ENCODE peak calls at places on chromosomes 6 and 20, in nine cellular contexts. One of them, this sample, is unnamed.

GRCh38 chr6:30914076-30914853 is at the start of gene VARS2:
- DNase-seq in SK-MEL-5: peak
- DNase-seq in body of pancreas: peak
- DNase-seq in cardiac muscle cell: peak
- DNase-seq in GF-D8: peak
- DNase-seq in hepatocyte: peak
- DNase-seq in smooth muscle cell of the brain vasculature: no peak
- DNase-seq in ovary: peak
- DNase-seq in RCC 7860: peak
- DNase-seq in this sample: peak

GRCh38 chr6:110828396-110828795 is 13.1 kb upstream of the CDK19 start:
- DNase-seq in smooth muscle cell of the brain vasculature: no peak
- DNase-seq in RCC 7860: no peak
- DNase-seq in GF-D8: no peak
- DNase-seq in cardiac muscle cell: no peak
- DNase-seq in body of pancreas: no peak
- DNase-seq in ovary: no peak
- DNase-seq in hepatocyte: no peak
- DNase-seq in SK-MEL-5: no peak
- DNase-seq in this sample: no peak

GRCh38 chr6:168514216-168514615 is 73.2 kb downstream of the SMOC2 start:
- DNase-seq in GF-D8: no peak
- DNase-seq in RCC 7860: no peak
- DNase-seq in cardiac muscle cell: peak
- DNase-seq in body of pancreas: peak
- DNase-seq in SK-MEL-5: peak
- DNase-seq in hepatocyte: peak
- DNase-seq in ovary: peak
- DNase-seq in smooth muscle cell of the brain vasculature: no peak
- DNase-seq in this sample: no peak

GRCh38 chr6:149147939-149148718 is 169.4 kb upstream of the TAB2 start:
- DNase-seq in ovary: no peak
- DNase-seq in RCC 7860: no peak
- DNase-seq in hepatocyte: no peak
- DNase-seq in body of pancreas: no peak
- DNase-seq in cardiac muscle cell: no peak
- DNase-seq in smooth muscle cell of the brain vasculature: no peak
- DNase-seq in SK-MEL-5: no peak
- DNase-seq in GF-D8: no peak
- DNase-seq in this sample: no peak

GRCh38 chr6:107132330-107132954 is 17.1 kb upstream of the BEND3 start:
- DNase-seq in ovary: peak
- DNase-seq in hepatocyte: peak
- DNase-seq in body of pancreas: peak
- DNase-seq in SK-MEL-5: peak
- DNase-seq in RCC 7860: no peak
- DNase-seq in cardiac muscle cell: peak
- DNase-seq in smooth muscle cell of the brain vasculature: no peak
- DNase-seq in GF-D8: no peak
- DNase-seq in this sample: no peak

GRCh38 chr20:45892828-45893500 is 1.8 kb downstream of the CTSA start:
- DNase-seq in hepatocyte: peak
- DNase-seq in RCC 7860: no peak
- DNase-seq in body of pancreas: no peak
- DNase-seq in ovary: peak
- DNase-seq in GF-D8: peak
- DNase-seq in SK-MEL-5: no peak
- DNase-seq in cardiac muscle cell: no peak
- DNase-seq in smooth muscle cell of the brain vasculature: no peak
- DNase-seq in this sample: no peak

GRCh38 chr6:168156742-168157265 is 77.8 kb upstream of the FRMD1 start:
- DNase-seq in ovary: no peak
- DNase-seq in SK-MEL-5: no peak
- DNase-seq in RCC 7860: no peak
- DNase-seq in hepatocyte: no peak
- DNase-seq in body of pancreas: no peak
- DNase-seq in GF-D8: no peak
- DNase-seq in smooth muscle cell of the brain vasculature: no peak
- DNase-seq in cardiac muscle cell: no peak
- DNase-seq in this sample: no peak

GRCh38 chr6:151014404-151015150 is 149.1 kb downstream of the MTHFD1L start:
- DNase-seq in body of pancreas: peak
- DNase-seq in cardiac muscle cell: peak
- DNase-seq in SK-MEL-5: peak
- DNase-seq in RCC 7860: peak
- DNase-seq in smooth muscle cell of the brain vasculature: peak
- DNase-seq in GF-D8: no peak
- DNase-seq in hepatocyte: peak
- DNase-seq in ovary: peak
- DNase-seq in this sample: no peak

GRCh38 chr20:34362502-34363061 is 491 bp upstream of the ITCH start:
- DNase-seq in hepatocyte: no peak
- DNase-seq in cardiac muscle cell: no peak
- DNase-seq in ovary: peak
- DNase-seq in body of pancreas: no peak
- DNase-seq in GF-D8: no peak
- DNase-seq in SK-MEL-5: no peak
- DNase-seq in smooth muscle cell of the brain vasculature: no peak
- DNase-seq in RCC 7860: no peak
- DNase-seq in this sample: no peak

GRCh38 chr20:58481541-58482021 is 33.6 kb downstream of the APCDD1L start:
- DNase-seq in RCC 7860: no peak
- DNase-seq in hepatocyte: peak
- DNase-seq in body of pancreas: no peak
- DNase-seq in GF-D8: no peak
- DNase-seq in SK-MEL-5: peak
- DNase-seq in ovary: no peak
- DNase-seq in smooth muscle cell of the brain vasculature: peak
- DNase-seq in cardiac muscle cell: peak
- DNase-seq in this sample: no peak

GRCh38 chr20:51760905-51761544 is 7.2 kb downstream of the ATP9A start:
- DNase-seq in GF-D8: no peak
- DNase-seq in smooth muscle cell of the brain vasculature: no peak
- DNase-seq in body of pancreas: no peak
- DNase-seq in SK-MEL-5: no peak
- DNase-seq in cardiac muscle cell: peak
- DNase-seq in RCC 7860: no peak
- DNase-seq in ovary: no peak
- DNase-seq in hepatocyte: no peak
- DNase-seq in this sample: no peak

GRCh38 chr20:49775229-49775693 is 37.4 kb upstream of the SLC9A8 start:
- DNase-seq in SK-MEL-5: peak
- DNase-seq in hepatocyte: peak
- DNase-seq in smooth muscle cell of the brain vasculature: peak
- DNase-seq in ovary: peak
- DNase-seq in cardiac muscle cell: peak
- DNase-seq in RCC 7860: peak
- DNase-seq in GF-D8: peak
- DNase-seq in body of pancreas: peak
- DNase-seq in this sample: peak

GRCh38 chr6:47321582-47321981 is 11.9 kb upstream of the TNFRSF21 start:
- DNase-seq in SK-MEL-5: no peak
- DNase-seq in RCC 7860: no peak
- DNase-seq in body of pancreas: no peak
- DNase-seq in ovary: no peak
- DNase-seq in hepatocyte: no peak
- DNase-seq in smooth muscle cell of the brain vasculature: no peak
- DNase-seq in GF-D8: no peak
- DNase-seq in cardiac muscle cell: peak
- DNase-seq in this sample: no peak

GRCh38 chr20:18879262-18879661 is 65.7 kb downstream of the SCP2D1 start:
- DNase-seq in hepatocyte: no peak
- DNase-seq in SK-MEL-5: no peak
- DNase-seq in GF-D8: no peak
- DNase-seq in ovary: no peak
- DNase-seq in smooth muscle cell of the brain vasculature: no peak
- DNase-seq in RCC 7860: peak
- DNase-seq in cardiac muscle cell: no peak
- DNase-seq in body of pancreas: no peak
- DNase-seq in this sample: no peak

GRCh38 chr20:1832634-1833033 is 62.6 kb upstream of the SIRPA start:
- DNase-seq in body of pancreas: no peak
- DNase-seq in cardiac muscle cell: no peak
- DNase-seq in hepatocyte: no peak
- DNase-seq in SK-MEL-5: no peak
- DNase-seq in smooth muscle cell of the brain vasculature: no peak
- DNase-seq in RCC 7860: no peak
- DNase-seq in ovary: no peak
- DNase-seq in GF-D8: no peak
- DNase-seq in this sample: no peak

GRCh38 chr20:60063739-60064138 is 105.5 kb downstream of the CDH26 start:
- DNase-seq in GF-D8: no peak
- DNase-seq in cardiac muscle cell: no peak
- DNase-seq in RCC 7860: no peak
- DNase-seq in ovary: no peak
- DNase-seq in hepatocyte: no peak
- DNase-seq in body of pancreas: no peak
- DNase-seq in smooth muscle cell of the brain vasculature: no peak
- DNase-seq in SK-MEL-5: no peak
- DNase-seq in this sample: no peak

GRCh38 chr6:155695495-155695894 is 239.9 kb upstream of the NOX3 start:
- DNase-seq in GF-D8: no peak
- DNase-seq in smooth muscle cell of the brain vasculature: no peak
- DNase-seq in SK-MEL-5: no peak
- DNase-seq in ovary: no peak
- DNase-seq in cardiac muscle cell: no peak
- DNase-seq in body of pancreas: no peak
- DNase-seq in hepatocyte: no peak
- DNase-seq in RCC 7860: no peak
- DNase-seq in this sample: no peak

GRCh38 chr6:7086488-7086887 is 21.3 kb upstream of the RREB1 start:
- DNase-seq in RCC 7860: no peak
- DNase-seq in cardiac muscle cell: peak
- DNase-seq in GF-D8: peak
- DNase-seq in SK-MEL-5: peak
- DNase-seq in smooth muscle cell of the brain vasculature: no peak
- DNase-seq in body of pancreas: peak
- DNase-seq in ovary: peak
- DNase-seq in hepatocyte: no peak
- DNase-seq in this sample: no peak

GRCh38 chr6:151387581-151387980 is 3.8 kb downstream of the ZBTB2 start:
- DNase-seq in ovary: no peak
- DNase-seq in smooth muscle cell of the brain vasculature: no peak
- DNase-seq in RCC 7860: no peak
- DNase-seq in GF-D8: no peak
- DNase-seq in hepatocyte: no peak
- DNase-seq in cardiac muscle cell: peak
- DNase-seq in SK-MEL-5: no peak
- DNase-seq in body of pancreas: no peak
- DNase-seq in this sample: no peak

GRCh38 chr6:137983269-137983668 is 116.2 kb downstream of the TNFAIP3 start:
- DNase-seq in SK-MEL-5: no peak
- DNase-seq in GF-D8: no peak
- DNase-seq in smooth muscle cell of the brain vasculature: no peak
- DNase-seq in body of pancreas: no peak
- DNase-seq in hepatocyte: no peak
- DNase-seq in ovary: no peak
- DNase-seq in RCC 7860: no peak
- DNase-seq in cardiac muscle cell: no peak
- DNase-seq in this sample: no peak

GRCh38 chr6:6588924-6589696 is 590 bp downstream of the LY86 start:
- DNase-seq in RCC 7860: no peak
- DNase-seq in GF-D8: no peak
- DNase-seq in SK-MEL-5: no peak
- DNase-seq in body of pancreas: no peak
- DNase-seq in cardiac muscle cell: no peak
- DNase-seq in smooth muscle cell of the brain vasculature: no peak
- DNase-seq in ovary: no peak
- DNase-seq in hepatocyte: no peak
- DNase-seq in this sample: no peak

GRCh38 chr6:44416103-44416502 is 28.6 kb downstream of the CDC5L start:
- DNase-seq in smooth muscle cell of the brain vasculature: no peak
- DNase-seq in SK-MEL-5: no peak
- DNase-seq in GF-D8: no peak
- DNase-seq in hepatocyte: peak
- DNase-seq in RCC 7860: peak
- DNase-seq in body of pancreas: peak
- DNase-seq in cardiac muscle cell: peak
- DNase-seq in ovary: no peak
- DNase-seq in this sample: peak

GRCh38 chr6:97774973-97775372 is 492.0 kb upstream of the MMS22L start:
- DNase-seq in smooth muscle cell of the brain vasculature: no peak
- DNase-seq in ovary: no peak
- DNase-seq in SK-MEL-5: no peak
- DNase-seq in RCC 7860: no peak
- DNase-seq in GF-D8: no peak
- DNase-seq in body of pancreas: no peak
- DNase-seq in hepatocyte: peak
- DNase-seq in cardiac muscle cell: no peak
- DNase-seq in this sample: no peak

GRCh38 chr6:145315982-145316600 is 419.2 kb downstream of the EPM2A start:
- DNase-seq in ovary: no peak
- DNase-seq in smooth muscle cell of the brain vasculature: no peak
- DNase-seq in SK-MEL-5: no peak
- DNase-seq in body of pancreas: no peak
- DNase-seq in hepatocyte: no peak
- DNase-seq in GF-D8: no peak
- DNase-seq in cardiac muscle cell: no peak
- DNase-seq in RCC 7860: no peak
- DNase-seq in this sample: no peak

GRCh38 chr6:131368077-131368911 is 204.7 kb upstream of the ARG1 start:
- DNase-seq in GF-D8: no peak
- DNase-seq in smooth muscle cell of the brain vasculature: no peak
- DNase-seq in SK-MEL-5: peak
- DNase-seq in cardiac muscle cell: peak
- DNase-seq in body of pancreas: peak
- DNase-seq in ovary: no peak
- DNase-seq in hepatocyte: peak
- DNase-seq in RCC 7860: no peak
- DNase-seq in this sample: no peak

GRCh38 chr6:156098858-156099257 is 643.2 kb upstream of the NOX3 start:
- DNase-seq in ovary: no peak
- DNase-seq in RCC 7860: no peak
- DNase-seq in cardiac muscle cell: no peak
- DNase-seq in body of pancreas: no peak
- DNase-seq in smooth muscle cell of the brain vasculature: no peak
- DNase-seq in hepatocyte: no peak
- DNase-seq in SK-MEL-5: no peak
- DNase-seq in GF-D8: no peak
- DNase-seq in this sample: no peak

GRCh38 chr20:52379723-52380336 is 188.3 kb upstream of the ZFP64 start:
- DNase-seq in RCC 7860: no peak
- DNase-seq in GF-D8: no peak
- DNase-seq in hepatocyte: peak
- DNase-seq in smooth muscle cell of the brain vasculature: no peak
- DNase-seq in SK-MEL-5: peak
- DNase-seq in body of pancreas: peak
- DNase-seq in cardiac muscle cell: peak
- DNase-seq in ovary: no peak
- DNase-seq in this sample: peak

GRCh38 chr20:31562241-31562640 is 42.8 kb upstream of the ID1 start:
- DNase-seq in GF-D8: no peak
- DNase-seq in cardiac muscle cell: no peak
- DNase-seq in hepatocyte: no peak
- DNase-seq in ovary: no peak
- DNase-seq in SK-MEL-5: no peak
- DNase-seq in RCC 7860: no peak
- DNase-seq in smooth muscle cell of the brain vasculature: no peak
- DNase-seq in body of pancreas: no peak
- DNase-seq in this sample: no peak